ENCODE peak calls at places on chromosomes 5 and 9, in nine cellular contexts. E, Q, J, F, L, R, M, O and B are unnamed samples.

GRCh38 chr9:88322906-88323566 is 65.2 kb upstream of the SPIN1 start:
- DNase-seq in M (no peak), L (peak; percentile 51), O (no peak), J (no peak), F (peak; percentile 21), E (no peak), R (no peak), Q (no peak), B (peak; percentile 37)

GRCh38 chr5:1219098-1219767 is 5.9 kb upstream of the SLC6A18 start:
- DNase-seq in M (no peak), E (no peak), O (no peak), R (no peak), L (no peak), J (no peak), F (no peak), Q (no peak), B (no peak)

GRCh38 chr5:36373527-36374086 is 71.9 kb upstream of the RANBP3L start:
- DNase-seq in F (no peak), L (peak; percentile 64), R (peak; percentile 59), O (peak; percentile 45), J (peak; percentile 55), Q (no peak), E (no peak), M (peak; percentile 60), B (peak; percentile 9)

GRCh38 chr9:91905958-91906585 is 44.0 kb downstream of the ROR2 start:
- DNase-seq in F (no peak), Q (no peak), R (no peak), L (no peak), J (no peak), M (no peak), O (no peak), E (peak; percentile 57), B (no peak)

GRCh38 chr9:137188490-137189296 is at the start of the genes ANAPC2 and SSNA1:
- DNase-seq in F (peak; percentile 97), E (peak; percentile 96), J (peak; percentile 54), M (peak; percentile 96), R (peak; percentile 93), L (peak; percentile 77), O (peak; percentile 94), Q (peak; percentile 82), B (peak; percentile 64)

GRCh38 chr5:160159991-160160826 is 41.0 kb upstream of the PWWP2A start:
- DNase-seq in Q (peak; percentile 28), E (no peak), F (peak; percentile 90), O (no peak), J (no peak), L (no peak), M (no peak), R (no peak), B (no peak)

GRCh38 chr5:61010759-61011460 is 65.9 kb downstream of the NDUFAF2 start:
- DNase-seq in O (no peak), Q (no peak), F (no peak), R (no peak), L (no peak), E (peak; percentile 24), J (no peak), M (no peak), B (no peak)

GRCh38 chr5:118937393-118938061 is 50.8 kb downstream of the DTWD2 start:
- DNase-seq in L (no peak), M (peak; percentile 14), O (no peak), E (no peak), J (no peak), R (no peak), F (no peak), Q (peak; percentile 5), B (no peak)

GRCh38 chr5:130138406-130139060 is 234.3 kb downstream of the CHSY3 start:
- DNase-seq in E (no peak), Q (no peak), J (no peak), R (peak; percentile 2), O (no peak), L (peak; percentile 57), F (no peak), M (no peak), B (no peak)

GRCh38 chr5:51558682-51559081 is 175.4 kb downstream of the ISL1 start:
- DNase-seq in F (no peak), E (no peak), M (no peak), L (no peak), Q (no peak), J (no peak), R (no peak), O (no peak), B (no peak)

GRCh38 chr5:72558383-72558782 is 51.2 kb upstream of the ZNF366 start:
- DNase-seq in Q (no peak), L (no peak), M (no peak), J (no peak), E (no peak), F (no peak), O (no peak), R (no peak), B (no peak)

GRCh38 chr5:11248958-11249357 is 487.9 kb upstream of the DAP start:
- DNase-seq in F (no peak), R (no peak), M (no peak), J (no peak), O (no peak), Q (no peak), L (no peak), E (no peak), B (no peak)

GRCh38 chr9:131228988-131229387 is 47.3 kb downstream of the FAM78A start:
- DNase-seq in J (no peak), E (no peak), M (no peak), R (peak; percentile 23), O (no peak), F (no peak), Q (no peak), L (peak; percentile 82), B (no peak)

GRCh38 chr9:114691046-114691955 is 9.3 kb upstream of the TEX48 start:
- DNase-seq in O (no peak), F (peak; percentile 82), R (peak; percentile 32), J (peak; percentile 50), E (no peak), M (no peak), Q (peak; percentile 36), L (peak; percentile 88), B (peak; percentile 86)

GRCh38 chr5:61371474-61371873 is 39.4 kb downstream of the ZSWIM6 start:
- DNase-seq in E (no peak), Q (no peak), R (no peak), J (no peak), F (no peak), M (no peak), L (no peak), O (no peak), B (no peak)

GRCh38 chr5:15502208-15502607 is 2.2 kb downstream of the FBXL7 start:
- DNase-seq in R (peak; percentile 22), M (no peak), J (no peak), O (no peak), Q (no peak), L (peak; percentile 43), E (no peak), F (no peak), B (no peak)
- H3K4me3 ChIP-seq in R (peak overlapping the region; percentile 56), M (no peak overlapping the region), J (peak overlapping the region; percentile 71), O (peak overlapping the region; percentile 92), Q (no peak overlapping the region), L (peak overlapping the region; percentile 85), E (no peak overlapping the region), F (no peak overlapping the region), B (peak overlapping the region; percentile 93)

GRCh38 chr5:173885054-173885443 is 3.1 kb upstream of the CPEB4 start:
- DNase-seq in Q (no peak), E (no peak), J (no peak), L (no peak), M (no peak), O (no peak), F (no peak), R (no peak), B (no peak)

GRCh38 chr5:173885481-173886010 is 2.6 kb upstream of the CPEB4 start:
- DNase-seq in E (no peak), F (peak; percentile 51), R (no peak), L (no peak), J (no peak), O (no peak), M (no peak), Q (no peak), B (no peak)

GRCh38 chr5:173884402-173885053 is 3.6 kb upstream of the CPEB4 start:
- DNase-seq in F (peak; percentile 82), E (peak; percentile 51), O (no peak), L (no peak), R (no peak), Q (peak; percentile 67), M (no peak), J (no peak), B (no peak)

GRCh38 chr5:173887610-173888472 is at the start of gene CPEB4:
- DNase-seq in Q (peak; percentile 99), O (peak; percentile 98), F (peak; percentile 100), M (peak; percentile 99), J (peak; percentile 93), E (peak; percentile 98), R (peak; percentile 98), L (peak; percentile 99), B (peak; percentile 98)

DNA sequence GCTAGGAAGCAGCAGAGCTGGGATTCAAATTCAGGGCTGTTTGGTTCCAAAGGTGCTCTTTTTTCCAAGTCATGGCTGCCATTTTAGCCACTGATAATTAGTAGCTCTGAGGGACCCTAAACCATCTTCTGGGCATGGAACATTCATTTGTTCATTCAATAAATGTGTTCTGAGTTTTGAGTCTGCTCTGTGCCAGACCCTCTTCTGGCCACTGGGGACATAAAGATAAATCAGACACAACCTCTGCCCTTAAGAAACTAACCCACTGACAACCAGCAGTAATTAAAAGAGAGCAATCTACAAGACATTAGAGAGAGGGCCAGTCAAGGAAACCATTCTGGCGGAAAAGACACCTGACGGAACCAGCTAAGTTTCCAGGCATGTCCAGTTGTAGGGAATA is 2.0 kb upstream of the CPEB4 start:
- DNase-seq in M (no peak), R (no peak), Q (no peak), E (no peak), J (no peak), O (no peak), F (no peak), L (no peak), B (no peak)
- TF ChIP-seq CTCF in M (no peak), R (no peak), Q (no peak), E (no peak), J (peak; percentile 2), O (no peak), F (peak; percentile 2), L (no peak), B (no peak)

DNA sequence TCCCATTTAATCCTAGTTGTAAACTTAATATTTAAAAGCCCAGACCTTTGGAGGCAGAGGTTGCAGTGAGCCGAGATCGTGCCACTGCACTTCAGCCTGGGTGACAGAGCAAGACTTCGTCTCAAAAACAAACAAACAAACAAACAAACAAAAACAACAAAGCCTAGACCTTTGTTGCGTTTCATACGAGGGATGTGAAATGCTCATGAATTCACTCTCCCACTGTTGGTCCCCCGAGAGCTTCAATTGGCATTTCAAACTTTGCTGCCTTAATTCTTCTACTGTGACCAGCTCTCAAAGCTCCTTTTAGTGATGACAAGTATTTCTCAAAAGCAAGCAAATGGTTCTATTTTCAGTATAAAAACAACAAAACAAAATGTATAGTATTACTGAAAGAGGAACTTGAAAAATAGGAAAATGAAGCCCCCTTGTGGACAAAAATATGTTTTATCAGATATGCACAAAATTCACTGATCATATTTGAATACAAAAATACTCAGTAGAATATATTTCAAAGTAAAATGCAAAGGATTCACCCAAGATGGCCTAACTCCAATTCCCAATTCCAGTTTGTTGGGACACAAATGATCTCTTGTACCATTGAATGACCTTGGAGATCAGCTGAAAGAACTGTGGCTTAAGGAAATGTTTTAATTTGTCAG is 140.4 kb downstream of the ESM1 start:
- DNase-seq in E (no peak), M (no peak), F (peak; percentile 49), Q (peak; percentile 4), R (peak; percentile 83), J (no peak), L (no peak), O (no peak), B (no peak)
- H3K4me3 ChIP-seq in E (no peak overlapping the region), M (no peak overlapping the region), F (no peak overlapping the region), Q (no peak overlapping the region), R (peak overlapping the region; percentile 25), J (peak overlapping the region; percentile 30), L (peak overlapping the region; percentile 6), O (no peak overlapping the region), B (no peak overlapping the region)

GRCh38 chr9:13213337-13213736 is 66.2 kb downstream of the MPDZ start:
- DNase-seq in F (no peak), J (no peak), O (no peak), M (no peak), E (no peak), L (no peak), Q (no peak), R (peak; percentile 44), B (no peak)
- TF ChIP-seq CTCF in F (no peak), J (peak; percentile 41), O (peak; percentile 37), M (peak; percentile 10), E (no peak), L (peak; percentile 6), Q (peak; percentile 2), R (peak; percentile 61), B (no peak)